ENCODE peak calls at places on chromosomes 5 and 9, in four cellular contexts. W is GM12878, J is HL-60, E is K562. Y is an unnamed sample.

GRCh38 chr5:53006920-53007890 is 18.1 kb downstream of the ITGA2 start:
- DNase-seq in W (no peak), J (no peak), E (no peak), Y (no peak)

GRCh38 chr5:100731768-100732167 is 171.3 kb downstream of the ST8SIA4 start:
- DNase-seq in W (peak; percentile 52), J (no peak), E (no peak), Y (peak; percentile 7)

GRCh38 chr9:91361294-91362201 is at the start of gene AUH:
- DNase-seq in W (peak; percentile 41), J (peak; percentile 55), E (peak; percentile 96), Y (peak; percentile 89)

GRCh38 chr9:122144836-122145235 is 14.7 kb downstream of the NDUFA8 start:
- DNase-seq in W (no peak), J (no peak), E (no peak), Y (no peak)

GRCh38 chr5:56480305-56481146 is 247.4 kb upstream of the ANKRD55 start:
- DNase-seq in W (peak; percentile 9), J (no peak), E (no peak), Y (no peak)

GRCh38 chr5:127849891-127850290 is 146.7 kb downstream of the CCDC192 start:
- DNase-seq in W (no peak), J (no peak), E (no peak), Y (no peak)

GRCh38 chr5:107803728-107804127 is 133.0 kb upstream of the EFNA5 start:
- DNase-seq in W (no peak), J (no peak), E (no peak), Y (no peak)

GRCh38 chr5:1468629-1469527 is 23.6 kb upstream of the SLC6A3 start:
- DNase-seq in W (no peak), J (no peak), E (no peak), Y (no peak)

GRCh38 chr9:129641751-129642585 is at the start of gene ASB6:
- DNase-seq in W (peak; percentile 69), J (peak; percentile 94), E (peak; percentile 99), Y (peak; percentile 100)

GRCh38 chr5:157069949-157070348 is 11.0 kb upstream of the HAVCR1 start:
- DNase-seq in W (no peak), J (no peak), E (no peak), Y (no peak)

GRCh38 chr9:116506685-116507084 is 180.4 kb upstream of the TRIM32 start:
- DNase-seq in W (no peak), J (no peak), E (no peak), Y (no peak)

GRCh38 chr9:129278391-129279237 is 100.6 kb upstream of the IER5L start:
- DNase-seq in W (no peak), J (no peak), E (peak; percentile 52), Y (no peak)

GRCh38 chr9:93365427-93366118 is 85.9 kb upstream of the FAM120A start:
- DNase-seq in W (no peak), J (no peak), E (no peak), Y (no peak)

GRCh38 chr5:56350030-56350594 is 117.0 kb upstream of the ANKRD55 start:
- DNase-seq in W (no peak), J (no peak), E (no peak), Y (no peak)

GRCh38 chr5:78886650-78887230 is 98.4 kb downstream of the ARSB start:
- DNase-seq in W (no peak), J (no peak), E (no peak), Y (no peak)

GRCh38 chr5:136012041-136012804 is 16.6 kb upstream of the TGFBI start:
- DNase-seq in W (no peak), J (peak; percentile 80), E (no peak), Y (no peak)

GRCh38 chr5:172644229-172644628 is 3.2 kb downstream of the NEURL1B start:
- DNase-seq in W (no peak), J (no peak), E (no peak), Y (no peak)

DNA sequence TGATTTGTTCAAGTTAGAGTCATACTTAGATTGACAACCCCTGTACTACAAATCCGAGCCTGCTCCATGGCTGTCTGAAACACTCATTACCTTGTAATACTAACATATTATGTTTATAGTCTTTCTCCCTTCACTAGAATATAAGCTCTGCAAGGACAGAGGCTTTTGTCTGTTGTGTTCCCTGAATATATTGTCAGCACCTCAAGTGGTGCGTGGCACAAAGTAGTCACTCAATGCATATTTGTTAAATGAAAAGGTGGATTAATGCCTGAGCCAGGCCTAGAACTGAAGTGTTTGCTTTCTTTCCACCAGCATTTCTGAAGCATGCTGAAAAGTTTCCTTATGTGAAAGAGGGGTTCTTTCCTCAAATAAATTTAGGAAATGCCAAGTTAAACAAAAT is 36.3 kb downstream of the ELL2 start:
- DNase-seq in W (no peak), J (no peak), E (no peak), Y (no peak)
- TF ChIP-seq SPI1 in W (no peak), J (no peak), E (no peak), Y (no peak)

DNA sequence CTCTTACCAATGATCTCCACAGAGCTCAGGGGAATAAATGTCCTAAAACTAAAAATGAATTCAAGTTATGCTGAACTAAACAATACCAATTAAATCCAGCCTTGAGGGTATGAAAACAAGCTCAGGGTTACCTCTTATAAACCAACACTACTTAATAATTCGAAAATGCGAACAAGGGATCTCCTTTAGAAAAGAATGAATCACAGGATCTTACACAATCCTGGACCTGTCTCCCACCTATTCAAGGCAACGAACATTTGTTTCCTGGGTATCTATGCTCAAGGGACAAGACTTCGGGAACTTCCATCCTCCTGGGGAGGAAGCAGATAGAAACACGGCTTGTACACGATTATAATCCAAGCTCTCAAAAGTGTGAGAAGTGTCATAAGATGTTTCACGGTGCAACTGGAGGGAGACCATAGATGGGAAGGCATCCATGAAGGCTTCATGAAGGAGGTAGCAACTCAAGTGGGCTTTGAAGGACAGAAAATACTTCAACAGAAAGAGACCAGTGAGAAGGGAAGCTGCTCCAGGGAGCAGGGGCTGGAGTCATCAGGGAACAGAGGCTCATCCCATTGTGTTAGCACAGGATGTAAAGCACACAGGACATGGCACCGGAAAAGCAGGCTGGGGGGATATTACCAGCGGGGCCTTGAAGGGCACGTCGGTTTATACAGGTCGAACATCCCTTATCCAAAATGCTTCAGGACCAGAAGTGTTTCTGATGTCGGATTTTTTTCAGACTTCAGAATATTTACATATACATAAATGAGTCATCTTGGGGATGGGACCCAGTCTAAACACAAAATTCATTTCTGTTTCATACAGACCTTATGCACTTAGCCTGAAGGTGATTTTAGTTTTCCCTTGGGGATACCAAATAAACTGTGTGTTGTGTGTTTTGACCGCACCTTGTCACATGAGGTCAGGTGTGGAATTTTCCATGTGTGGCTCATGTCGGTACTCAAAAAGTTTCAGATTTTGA is 87.4 kb downstream of the TLE1 start:
- DNase-seq in W (no peak), J (no peak), E (no peak), Y (no peak)
- TF ChIP-seq POLR2AphosphoS5 in W (no peak), J (no peak), E (no peak), Y (no peak)

GRCh38 chr5:139974661-139975060 is 68.4 kb downstream of the NRG2 start:
- DNase-seq in W (no peak), J (no peak), E (no peak), Y (no peak)

GRCh38 chr5:139975306-139975705 is 67.8 kb downstream of the NRG2 start:
- DNase-seq in W (no peak), J (no peak), E (no peak), Y (no peak)

GRCh38 chr5:139976703-139977102 is 66.4 kb downstream of the NRG2 start:
- DNase-seq in W (no peak), J (no peak), E (no peak), Y (no peak)

GRCh38 chr5:139979518-139979917 is 63.6 kb downstream of the NRG2 start:
- DNase-seq in W (no peak), J (no peak), E (no peak), Y (no peak)

DNA sequence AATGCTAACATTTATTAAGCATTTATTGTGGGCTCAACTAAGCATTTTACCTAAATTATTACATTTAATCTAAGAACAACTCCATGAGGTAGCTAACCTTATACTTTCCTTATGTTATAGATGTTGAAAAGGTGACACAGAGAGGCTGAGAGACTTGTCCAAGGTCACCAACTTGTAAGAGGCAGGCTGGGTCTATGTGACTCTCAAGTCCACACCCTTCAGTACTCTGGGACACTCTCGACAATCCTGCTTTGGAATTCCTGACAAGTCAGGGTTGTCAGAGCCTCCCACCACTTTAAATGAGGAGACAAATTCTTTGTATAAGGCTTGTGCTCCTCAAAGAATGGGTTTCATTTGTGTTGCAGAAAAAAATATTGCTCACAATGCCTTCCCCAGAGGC is 67.2 kb downstream of the NRG2 start:
- DNase-seq in W (no peak), J (no peak), E (no peak), Y (no peak)
- TF ChIP-seq SPI1 in W (no peak), J (no peak), E (no peak), Y (no peak)

GRCh38 chr5:67042586-67043133 is 153.9 kb downstream of the CD180 start:
- DNase-seq in W (no peak), J (no peak), E (no peak), Y (no peak)
- TF ChIP-seq POLR2AphosphoS5 in W (no peak), J (no peak), E (no peak), Y (no peak)

GRCh38 chr5:159819671-159820411 is 96.4 kb upstream of the ADRA1B start:
- DNase-seq in W (no peak), J (peak; percentile 14), E (no peak), Y (no peak)
- TF ChIP-seq SPI1 in W (no peak), J (no peak), E (no peak), Y (no peak)

DNA sequence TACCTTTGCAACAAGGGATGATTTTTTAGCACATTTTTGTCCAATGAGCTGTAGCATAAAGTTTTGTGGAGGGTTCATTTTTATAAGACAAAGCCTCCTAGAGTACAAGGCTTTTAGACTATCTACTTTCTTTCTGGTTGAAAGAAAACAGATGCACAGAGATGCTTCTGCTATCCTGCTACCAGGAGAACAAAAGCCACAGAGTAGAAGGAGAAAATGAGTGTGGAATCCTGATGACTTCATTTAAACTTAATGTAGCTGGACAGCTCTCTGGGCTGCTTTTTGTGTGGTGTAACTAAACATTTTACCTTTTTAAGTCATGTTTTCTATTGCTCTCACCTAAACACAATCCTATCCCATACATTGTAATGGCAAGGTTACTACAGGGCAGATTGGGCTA is 1009.4 kb downstream of the TLE1 start:
- DNase-seq in W (no peak), J (no peak), E (no peak), Y (no peak)
- TF ChIP-seq POLR2AphosphoS5 in W (no peak), J (no peak), E (no peak), Y (no peak)

DNA sequence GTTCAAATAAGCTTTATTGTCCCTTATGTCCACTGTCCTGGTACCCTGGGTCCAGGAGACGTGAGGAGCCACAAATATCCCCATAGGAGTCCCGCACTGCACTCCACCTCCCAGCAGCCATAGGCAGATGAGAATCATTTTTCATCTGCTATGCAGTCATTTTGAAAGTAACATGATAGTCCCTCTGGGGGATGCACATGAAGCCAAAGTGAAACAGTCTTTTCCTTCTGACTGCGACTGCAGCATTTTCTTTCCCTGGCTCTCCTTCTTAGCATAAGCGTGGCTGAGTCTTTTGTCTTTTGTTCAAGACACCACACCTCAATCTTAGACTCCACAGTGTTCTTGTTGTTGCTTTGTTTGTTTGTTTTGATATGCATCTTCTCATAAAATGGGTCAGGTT is 238.1 kb upstream of the DAPK1 start:
- DNase-seq in W (peak; percentile 28), J (no peak), E (no peak), Y (no peak)
- TF ChIP-seq SPI1 in W (no peak), J (no peak), E (no peak), Y (no peak)